ENCODE peak calls at places on chromosomes 13 and 19, in five cellular contexts. G is cardiac muscle cell; L is activated CD8-positive, alpha-beta T cell treated with anti-CD3 and anti-CD28 coated beads, Interleukin-2, amount 10 ng/mL, durations not matched to agents 7 days and 5 days; H is germinal center; Y is NCI-H1105. I is an unnamed sample.
A peak's percentile ranks its signal among the peaks of the same experiment; 100 is the strongest.

GRCh38 chr13:24228852-24229458 is 68.4 kb downstream of the SPATA13 start:
- DNase-seq in L (peak; percentile 69), H (peak; percentile 57), Y (peak; percentile 30), G (peak; percentile 84), I (peak; percentile 79)

GRCh38 chr19:15813916-15814315 is 1.5 kb downstream of the OR10H1 start:
- DNase-seq in H (no peak), Y (no peak), L (no peak), G (no peak), I (no peak)

GRCh38 chr19:16342002-16342715 is 17.5 kb downstream of the KLF2 start:
- DNase-seq in G (peak; percentile 36), L (peak; percentile 76), H (peak; percentile 58), Y (no peak), I (no peak)

GRCh38 chr19:48713041-48713863 is 6.3 kb downstream of the MAMSTR start:
- DNase-seq in L (no peak), G (no peak), Y (no peak), H (peak; percentile 38), I (peak; percentile 14)

GRCh38 chr19:48591021-48591420 is 15.5 kb upstream of the SPACA4 start:
- DNase-seq in L (no peak), H (no peak), G (peak; percentile 30), Y (no peak), I (no peak)

GRCh38 chr19:2779121-2779740 is 3.8 kb downstream of the SGTA start:
- DNase-seq in G (no peak), Y (no peak), H (no peak), L (no peak), I (no peak)

GRCh38 chr13:41833851-41834250 is 127.1 kb downstream of the VWA8 start:
- DNase-seq in G (no peak), H (no peak), L (no peak), Y (no peak), I (no peak)

GRCh38 chr13:37618554-37618953 is 20.0 kb upstream of the POSTN start:
- DNase-seq in G (peak; percentile 77), Y (no peak), H (no peak), L (no peak), I (no peak)

GRCh38 chr13:79528356-79528755 is 47.4 kb downstream of the NDFIP2 start:
- DNase-seq in G (no peak), L (no peak), H (no peak), Y (no peak), I (no peak)

GRCh38 chr13:41028051-41028450 is 8.9 kb upstream of the ELF1 start:
- DNase-seq in L (no peak), H (no peak), G (no peak), Y (no peak), I (no peak)

GRCh38 chr19:38388310-38389100 is at the start of gene SPRED3:
- DNase-seq in Y (peak; percentile 56), H (peak; percentile 11), G (peak; percentile 62), L (no peak), I (peak; percentile 52)

GRCh38 chr13:30416471-30416870 is 5.8 kb upstream of the UBE2L5 start:
- DNase-seq in L (no peak), Y (no peak), H (no peak), G (no peak), I (no peak)

GRCh38 chr13:73334459-73334858 is 275.7 kb downstream of the KLF5 start:
- DNase-seq in H (no peak), Y (no peak), L (no peak), G (peak; percentile 13), I (no peak)

GRCh38 chr13:46106839-46107371 is 2.1 kb upstream of the CPB2 start:
- DNase-seq in Y (no peak), H (no peak), G (no peak), L (no peak), I (no peak)

GRCh38 chr13:75226092-75226491 is 255.9 kb downstream of the TBC1D4 start:
- DNase-seq in L (no peak), Y (no peak), G (no peak), H (no peak), I (no peak)

GRCh38 chr19:34319230-34319585 is 45.8 kb upstream of the GPI start:
- DNase-seq in G (no peak), Y (no peak), L (no peak), H (no peak), I (no peak)

GRCh38 chr19:35155441-35155840 is 906 bp downstream of the FXYD5 start:
- DNase-seq in G (no peak), Y (no peak), H (peak; percentile 46), L (peak; percentile 41), I (no peak)

GRCh38 chr19:31054430-31054829 is 294.8 kb downstream of the TSHZ3 start:
- DNase-seq in Y (no peak), G (peak; percentile 78), H (no peak), L (peak; percentile 29), I (no peak)

GRCh38 chr13:82833928-82834327 is 1048.3 kb downstream of the SLITRK1 start:
- DNase-seq in Y (no peak), G (peak; percentile 23), H (no peak), L (no peak), I (no peak)

GRCh38 chr19:6773323-6773931 is 919 bp downstream of the VAV1 start:
- DNase-seq in L (peak; percentile 69), H (peak; percentile 86), Y (no peak), G (no peak), I (no peak)

GRCh38 chr19:2976609-2977000 is 759 bp upstream of the TLE6 start:
- DNase-seq in Y (no peak), L (no peak), G (no peak), H (no peak), I (no peak)

GRCh38 chr19:19563348-19563848 is 25.3 kb downstream of the CILP2 start:
- DNase-seq in Y (no peak), H (no peak), G (no peak), L (no peak), I (no peak)

GRCh38 chr19:57302020-57302465 is 18.2 kb upstream of the ZNF543 start:
- DNase-seq in H (no peak), Y (no peak), L (no peak), G (peak; percentile 97), I (no peak)

GRCh38 chr13:109872864-109873263 is 86.5 kb upstream of the IRS2 start:
- DNase-seq in H (no peak), L (no peak), G (no peak), Y (no peak), I (no peak)

GRCh38 chr13:26050568-26051230 is 1.1 kb downstream of the SHISA2 start:
- DNase-seq in H (no peak), G (peak; percentile 34), Y (no peak), L (no peak), I (peak; percentile 78)

GRCh38 chr19:4737955-4738580 is 14.4 kb upstream of the DPP9 start:
- DNase-seq in Y (peak; percentile 47), H (no peak), G (no peak), L (no peak), I (no peak)

GRCh38 chr19:2552859-2553258 is 76.9 kb downstream of the GADD45B start:
- DNase-seq in H (peak; percentile 84), L (peak; percentile 84), Y (no peak), G (no peak), I (no peak)

GRCh38 chr13:33649212-33649917 is 168.6 kb upstream of the RFC3 start:
- DNase-seq in L (no peak), H (no peak), Y (no peak), G (no peak), I (peak; percentile 99)

GRCh38 chr19:17847538-17848366 is at the start of gene JAK3:
- DNase-seq in Y (no peak), L (peak; percentile 90), H (peak; percentile 85), G (peak; percentile 89), I (no peak)

GRCh38 chr13:48975101-48975925 is at the start of gene FNDC3A:
- DNase-seq in Y (no peak), G (peak; percentile 84), L (peak; percentile 65), H (peak; percentile 80), I (peak; percentile 58)

GRCh38 chr19:55552620-55553019 is 7.3 kb upstream of the SBK3 start:
- DNase-seq in Y (no peak), L (no peak), G (peak; percentile 92), H (no peak), I (no peak)

I was measured in NCI-H748 treated with DMSO at 0.1 percent for 48 hours.